ENCODE peak calls at places on chromosomes 11 and 22, in eight cellular contexts. One of them, this sample, is unnamed.

GRCh38 chr11:3148255-3148989 is 16.7 kb downstream of the OSBPL5 start:
- DNase-seq in NCI-H1417: no peak
- DNase-seq in ELF-1: no peak
- DNase-seq in neural progenitor cell: no peak
- DNase-seq in NCI-H1105: no peak
- DNase-seq in posterior vena cava: no peak
- DNase-seq in activated naive CD8-positive, alpha-beta T cell treated with anti-CD3 and anti-CD28 coated beads, Interleukin-2, amount 10 ng/mL, durations not matched to agents 7 days and 5 days: no peak
- DNase-seq in NCI-H82: no peak
- DNase-seq in this sample: no peak

GRCh38 chr22:37089451-37089850 is 20.1 kb downstream of the TMPRSS6 start:
- DNase-seq in NCI-H1417: no peak
- DNase-seq in ELF-1: no peak
- DNase-seq in neural progenitor cell: no peak
- DNase-seq in NCI-H1105: no peak
- DNase-seq in posterior vena cava: no peak
- DNase-seq in activated naive CD8-positive, alpha-beta T cell treated with anti-CD3 and anti-CD28 coated beads, Interleukin-2, amount 10 ng/mL, durations not matched to agents 7 days and 5 days: no peak
- DNase-seq in NCI-H82: no peak
- DNase-seq in this sample: no peak

GRCh38 chr11:111063711-111064110 is 181.8 kb upstream of the POU2AF2 start:
- DNase-seq in NCI-H1417: no peak
- DNase-seq in ELF-1: no peak
- DNase-seq in neural progenitor cell: peak; percentile 23
- DNase-seq in NCI-H1105: peak; percentile 74
- DNase-seq in posterior vena cava: no peak
- DNase-seq in activated naive CD8-positive, alpha-beta T cell treated with anti-CD3 and anti-CD28 coated beads, Interleukin-2, amount 10 ng/mL, durations not matched to agents 7 days and 5 days: no peak
- DNase-seq in NCI-H82: peak; percentile 4
- DNase-seq in this sample: no peak

GRCh38 chr11:128551641-128552335 is 35.6 kb downstream of the ETS1 start:
- DNase-seq in NCI-H1417: no peak
- DNase-seq in ELF-1: no peak
- DNase-seq in neural progenitor cell: no peak
- DNase-seq in NCI-H1105: no peak
- DNase-seq in posterior vena cava: no peak
- DNase-seq in activated naive CD8-positive, alpha-beta T cell treated with anti-CD3 and anti-CD28 coated beads, Interleukin-2, amount 10 ng/mL, durations not matched to agents 7 days and 5 days: no peak
- DNase-seq in NCI-H82: no peak
- DNase-seq in this sample: no peak

GRCh38 chr22:46064966-46065666 is 85.2 kb upstream of the PPARA start:
- DNase-seq in NCI-H1417: no peak
- DNase-seq in ELF-1: no peak
- DNase-seq in neural progenitor cell: no peak
- DNase-seq in NCI-H1105: no peak
- DNase-seq in posterior vena cava: peak; percentile 15
- DNase-seq in activated naive CD8-positive, alpha-beta T cell treated with anti-CD3 and anti-CD28 coated beads, Interleukin-2, amount 10 ng/mL, durations not matched to agents 7 days and 5 days: peak; percentile 4
- DNase-seq in NCI-H82: no peak
- DNase-seq in this sample: peak; percentile 51

GRCh38 chr22:20159088-20159487 is 8.2 kb upstream of the CCDC188 start:
- DNase-seq in NCI-H1417: no peak
- DNase-seq in ELF-1: peak; percentile 57
- DNase-seq in neural progenitor cell: peak; percentile 72
- DNase-seq in NCI-H1105: no peak
- DNase-seq in posterior vena cava: no peak
- DNase-seq in activated naive CD8-positive, alpha-beta T cell treated with anti-CD3 and anti-CD28 coated beads, Interleukin-2, amount 10 ng/mL, durations not matched to agents 7 days and 5 days: no peak
- DNase-seq in NCI-H82: peak; percentile 72
- DNase-seq in this sample: no peak

GRCh38 chr22:18976197-18976751 is 40.2 kb upstream of the PRODH start:
- DNase-seq in NCI-H1417: no peak
- DNase-seq in ELF-1: no peak
- DNase-seq in neural progenitor cell: no peak
- DNase-seq in NCI-H1105: no peak
- DNase-seq in posterior vena cava: peak; percentile 40
- DNase-seq in activated naive CD8-positive, alpha-beta T cell treated with anti-CD3 and anti-CD28 coated beads, Interleukin-2, amount 10 ng/mL, durations not matched to agents 7 days and 5 days: no peak
- DNase-seq in NCI-H82: no peak
- DNase-seq in this sample: no peak

GRCh38 chr11:106691807-106692365 is 326.4 kb downstream of the GUCY1A2 start:
- DNase-seq in NCI-H1417: no peak
- DNase-seq in ELF-1: no peak
- DNase-seq in neural progenitor cell: no peak
- DNase-seq in NCI-H1105: no peak
- DNase-seq in posterior vena cava: no peak
- DNase-seq in activated naive CD8-positive, alpha-beta T cell treated with anti-CD3 and anti-CD28 coated beads, Interleukin-2, amount 10 ng/mL, durations not matched to agents 7 days and 5 days: no peak
- DNase-seq in NCI-H82: peak; percentile 66
- DNase-seq in this sample: no peak

GRCh38 chr11:17719028-17719939 is at the start of gene MYOD1:
- DNase-seq in NCI-H1417: no peak
- DNase-seq in ELF-1: peak; percentile 47
- DNase-seq in neural progenitor cell: peak; percentile 70
- DNase-seq in NCI-H1105: peak; percentile 57
- DNase-seq in posterior vena cava: peak; percentile 81
- DNase-seq in activated naive CD8-positive, alpha-beta T cell treated with anti-CD3 and anti-CD28 coated beads, Interleukin-2, amount 10 ng/mL, durations not matched to agents 7 days and 5 days: no peak
- DNase-seq in NCI-H82: peak; percentile 50
- DNase-seq in this sample: no peak

GRCh38 chr22:19109198-19110063 is 12.8 kb downstream of the DGCR2 start:
- DNase-seq in NCI-H1417: no peak
- DNase-seq in ELF-1: no peak
- DNase-seq in neural progenitor cell: no peak
- DNase-seq in NCI-H1105: no peak
- DNase-seq in posterior vena cava: peak; percentile 49
- DNase-seq in activated naive CD8-positive, alpha-beta T cell treated with anti-CD3 and anti-CD28 coated beads, Interleukin-2, amount 10 ng/mL, durations not matched to agents 7 days and 5 days: no peak
- DNase-seq in NCI-H82: no peak
- DNase-seq in this sample: peak; percentile 15

GRCh38 chr22:26894766-26895485 is 237.5 kb downstream of the MIAT start:
- DNase-seq in NCI-H1417: no peak
- DNase-seq in ELF-1: no peak
- DNase-seq in neural progenitor cell: no peak
- DNase-seq in NCI-H1105: no peak
- DNase-seq in posterior vena cava: no peak
- DNase-seq in activated naive CD8-positive, alpha-beta T cell treated with anti-CD3 and anti-CD28 coated beads, Interleukin-2, amount 10 ng/mL, durations not matched to agents 7 days and 5 days: no peak
- DNase-seq in NCI-H82: no peak
- DNase-seq in this sample: no peak

GRCh38 chr11:119403021-119403420 is 20.0 kb downstream of the THY1 start:
- DNase-seq in NCI-H1417: no peak
- DNase-seq in ELF-1: no peak
- DNase-seq in neural progenitor cell: no peak
- DNase-seq in NCI-H1105: no peak
- DNase-seq in posterior vena cava: no peak
- DNase-seq in activated naive CD8-positive, alpha-beta T cell treated with anti-CD3 and anti-CD28 coated beads, Interleukin-2, amount 10 ng/mL, durations not matched to agents 7 days and 5 days: no peak
- DNase-seq in NCI-H82: no peak
- DNase-seq in this sample: no peak

GRCh38 chr22:19974233-19974861 is 32.7 kb upstream of the TXNRD2 start:
- DNase-seq in NCI-H1417: peak; percentile 84
- DNase-seq in ELF-1: peak; percentile 97
- DNase-seq in neural progenitor cell: peak; percentile 92
- DNase-seq in NCI-H1105: no peak
- DNase-seq in posterior vena cava: no peak
- DNase-seq in activated naive CD8-positive, alpha-beta T cell treated with anti-CD3 and anti-CD28 coated beads, Interleukin-2, amount 10 ng/mL, durations not matched to agents 7 days and 5 days: no peak
- DNase-seq in NCI-H82: peak; percentile 94
- DNase-seq in this sample: no peak

GRCh38 chr11:1890856-1891830 is 552 bp downstream of the PRR33 start:
- DNase-seq in NCI-H1417: no peak
- DNase-seq in ELF-1: no peak
- DNase-seq in neural progenitor cell: no peak
- DNase-seq in NCI-H1105: no peak
- DNase-seq in posterior vena cava: peak; percentile 79
- DNase-seq in activated naive CD8-positive, alpha-beta T cell treated with anti-CD3 and anti-CD28 coated beads, Interleukin-2, amount 10 ng/mL, durations not matched to agents 7 days and 5 days: peak; percentile 47
- DNase-seq in NCI-H82: no peak
- DNase-seq in this sample: peak; percentile 58

GRCh38 chr11:10725114-10725906 is 25.7 kb upstream of the CTR9 start:
- DNase-seq in NCI-H1417: no peak
- DNase-seq in ELF-1: no peak
- DNase-seq in neural progenitor cell: no peak
- DNase-seq in NCI-H1105: no peak
- DNase-seq in posterior vena cava: no peak
- DNase-seq in activated naive CD8-positive, alpha-beta T cell treated with anti-CD3 and anti-CD28 coated beads, Interleukin-2, amount 10 ng/mL, durations not matched to agents 7 days and 5 days: no peak
- DNase-seq in NCI-H82: no peak
- DNase-seq in this sample: no peak

GRCh38 chr22:43171019-43171491 is 15.9 kb downstream of the TTLL12 start:
- DNase-seq in NCI-H1417: no peak
- DNase-seq in ELF-1: no peak
- DNase-seq in neural progenitor cell: no peak
- DNase-seq in NCI-H1105: no peak
- DNase-seq in posterior vena cava: peak; percentile 70
- DNase-seq in activated naive CD8-positive, alpha-beta T cell treated with anti-CD3 and anti-CD28 coated beads, Interleukin-2, amount 10 ng/mL, durations not matched to agents 7 days and 5 days: no peak
- DNase-seq in NCI-H82: no peak
- DNase-seq in this sample: no peak

GRCh38 chr11:118379497-118379896 is 20.1 kb downstream of the UBE4A start:
- DNase-seq in NCI-H1417: no peak
- DNase-seq in ELF-1: no peak
- DNase-seq in neural progenitor cell: no peak
- DNase-seq in NCI-H1105: no peak
- DNase-seq in posterior vena cava: no peak
- DNase-seq in activated naive CD8-positive, alpha-beta T cell treated with anti-CD3 and anti-CD28 coated beads, Interleukin-2, amount 10 ng/mL, durations not matched to agents 7 days and 5 days: no peak
- DNase-seq in NCI-H82: peak; percentile 59
- DNase-seq in this sample: no peak

GRCh38 chr22:39313258-39314001 is 6.0 kb downstream of the RPL3 start:
- DNase-seq in NCI-H1417: no peak
- DNase-seq in ELF-1: no peak
- DNase-seq in neural progenitor cell: no peak
- DNase-seq in NCI-H1105: no peak
- DNase-seq in posterior vena cava: no peak
- DNase-seq in activated naive CD8-positive, alpha-beta T cell treated with anti-CD3 and anti-CD28 coated beads, Interleukin-2, amount 10 ng/mL, durations not matched to agents 7 days and 5 days: no peak
- DNase-seq in NCI-H82: no peak
- DNase-seq in this sample: no peak

GRCh38 chr11:50075856-50076255 is 43.2 kb downstream of the OR4C45 start:
- DNase-seq in NCI-H1417: no peak
- DNase-seq in ELF-1: no peak
- DNase-seq in neural progenitor cell: no peak
- DNase-seq in NCI-H1105: no peak
- DNase-seq in posterior vena cava: no peak
- DNase-seq in activated naive CD8-positive, alpha-beta T cell treated with anti-CD3 and anti-CD28 coated beads, Interleukin-2, amount 10 ng/mL, durations not matched to agents 7 days and 5 days: no peak
- DNase-seq in NCI-H82: no peak
- DNase-seq in this sample: no peak

GRCh38 chr22:37457093-37457893 is 28.9 kb downstream of the MFNG start:
- DNase-seq in NCI-H1417: peak; percentile 54
- DNase-seq in ELF-1: peak; percentile 90
- DNase-seq in neural progenitor cell: peak; percentile 83
- DNase-seq in NCI-H1105: peak; percentile 61
- DNase-seq in posterior vena cava: peak; percentile 88
- DNase-seq in activated naive CD8-positive, alpha-beta T cell treated with anti-CD3 and anti-CD28 coated beads, Interleukin-2, amount 10 ng/mL, durations not matched to agents 7 days and 5 days: peak; percentile 87
- DNase-seq in NCI-H82: peak; percentile 80
- DNase-seq in this sample: peak; percentile 83

GRCh38 chr11:3195251-3196160 is 23.1 kb downstream of the MRGPRG start:
- DNase-seq in NCI-H1417: no peak
- DNase-seq in ELF-1: peak; percentile 71
- DNase-seq in neural progenitor cell: no peak
- DNase-seq in NCI-H1105: no peak
- DNase-seq in posterior vena cava: peak; percentile 67
- DNase-seq in activated naive CD8-positive, alpha-beta T cell treated with anti-CD3 and anti-CD28 coated beads, Interleukin-2, amount 10 ng/mL, durations not matched to agents 7 days and 5 days: no peak
- DNase-seq in NCI-H82: peak; percentile 44
- DNase-seq in this sample: peak; percentile 59

GRCh38 chr11:113464416-113464815 is 10.8 kb downstream of the DRD2 start:
- DNase-seq in NCI-H1417: peak; percentile 87
- DNase-seq in ELF-1: no peak
- DNase-seq in neural progenitor cell: no peak
- DNase-seq in NCI-H1105: no peak
- DNase-seq in posterior vena cava: peak; percentile 29
- DNase-seq in activated naive CD8-positive, alpha-beta T cell treated with anti-CD3 and anti-CD28 coated beads, Interleukin-2, amount 10 ng/mL, durations not matched to agents 7 days and 5 days: no peak
- DNase-seq in NCI-H82: no peak
- DNase-seq in this sample: no peak

GRCh38 chr11:122235615-122236014 is 119.6 kb upstream of the BLID start:
- DNase-seq in NCI-H1417: peak; percentile 87
- DNase-seq in ELF-1: peak; percentile 5
- DNase-seq in neural progenitor cell: no peak
- DNase-seq in NCI-H1105: no peak
- DNase-seq in posterior vena cava: no peak
- DNase-seq in activated naive CD8-positive, alpha-beta T cell treated with anti-CD3 and anti-CD28 coated beads, Interleukin-2, amount 10 ng/mL, durations not matched to agents 7 days and 5 days: no peak
- DNase-seq in NCI-H82: no peak
- DNase-seq in this sample: no peak

GRCh38 chr22:23826510-23827350 is 12.1 kb downstream of the DERL3 start:
- DNase-seq in NCI-H1417: no peak
- DNase-seq in ELF-1: no peak
- DNase-seq in neural progenitor cell: peak; percentile 1
- DNase-seq in NCI-H1105: no peak
- DNase-seq in posterior vena cava: peak; percentile 79
- DNase-seq in activated naive CD8-positive, alpha-beta T cell treated with anti-CD3 and anti-CD28 coated beads, Interleukin-2, amount 10 ng/mL, durations not matched to agents 7 days and 5 days: no peak
- DNase-seq in NCI-H82: no peak
- DNase-seq in this sample: no peak

GRCh38 chr11:74490945-74491344 is 2.6 kb downstream of the LIPT2 start:
- DNase-seq in NCI-H1417: no peak
- DNase-seq in ELF-1: no peak
- DNase-seq in neural progenitor cell: no peak
- DNase-seq in NCI-H1105: no peak
- DNase-seq in posterior vena cava: no peak
- DNase-seq in activated naive CD8-positive, alpha-beta T cell treated with anti-CD3 and anti-CD28 coated beads, Interleukin-2, amount 10 ng/mL, durations not matched to agents 7 days and 5 days: no peak
- DNase-seq in NCI-H82: peak; percentile 30
- DNase-seq in this sample: no peak

GRCh38 chr11:118921121-118921928 is 4.4 kb downstream of the BCL9L start:
- DNase-seq in NCI-H1417: no peak
- DNase-seq in ELF-1: peak; percentile 88
- DNase-seq in neural progenitor cell: peak; percentile 77
- DNase-seq in NCI-H1105: no peak
- DNase-seq in posterior vena cava: peak; percentile 94
- DNase-seq in activated naive CD8-positive, alpha-beta T cell treated with anti-CD3 and anti-CD28 coated beads, Interleukin-2, amount 10 ng/mL, durations not matched to agents 7 days and 5 days: no peak
- DNase-seq in NCI-H82: peak; percentile 26
- DNase-seq in this sample: peak; percentile 80

This sample was measured in sciatic nerve.